ENCODE peak calls at places on chromosome 14, in ten cellular contexts. I, R, J, S, Q, L, Y, D, F and K are unnamed samples.

GRCh38 chr14:61498811-61499210 is 177.4 kb downstream of the PRKCH start:
- DNase-seq in Q (peak), I (no peak), Y (no peak), R (no peak), F (no peak), S (no peak), D (no peak), L (no peak), J (peak), K (peak)

GRCh38 chr14:52536269-52536668 is 16.0 kb downstream of the TXNDC16 start:
- DNase-seq in R (no peak), Y (no peak), D (no peak), F (no peak), J (no peak), I (no peak), Q (no peak), L (no peak), S (no peak), K (no peak)

GRCh38 chr14:30180219-30180618 is 252.6 kb upstream of the PRKD1 start:
- DNase-seq in I (no peak), D (no peak), R (no peak), S (no peak), J (peak), Q (no peak), L (no peak), F (no peak), Y (no peak), K (no peak)

GRCh38 chr14:61690039-61690438 is 5.3 kb upstream of the HIF1A start:
- DNase-seq in F (no peak), I (no peak), Q (no peak), R (no peak), S (no peak), Y (no peak), J (no peak), L (no peak), D (no peak), K (no peak)

GRCh38 chr14:100864206-100864605 is 38.3 kb downstream of the MEG3 start:
- DNase-seq in Q (no peak), I (no peak), D (no peak), S (no peak), F (no peak), Y (no peak), R (no peak), J (no peak), L (no peak), K (no peak)

GRCh38 chr14:91367173-91368171 is 50.1 kb downstream of the CCDC88C start:
- DNase-seq in J (no peak), L (no peak), I (no peak), R (no peak), Y (peak), D (no peak), F (no peak), S (no peak), Q (no peak), K (no peak)

GRCh38 chr14:87175175-87175574 is 817.8 kb downstream of the GALC start:
- DNase-seq in I (no peak), J (no peak), D (no peak), Y (no peak), R (no peak), F (no peak), S (no peak), L (no peak), Q (no peak), K (no peak)

GRCh38 chr14:76331328-76332011 is 44.5 kb upstream of the ESRRB start:
- DNase-seq in J (no peak), Y (no peak), L (no peak), D (no peak), F (no peak), S (no peak), Q (no peak), R (no peak), I (no peak), K (no peak)

GRCh38 chr14:64919215-64919614 is 5.0 kb downstream of the CHURC1 start:
- DNase-seq in F (no peak), S (no peak), R (no peak), I (no peak), L (no peak), Y (no peak), D (no peak), Q (no peak), J (no peak), K (no peak)

GRCh38 chr14:34161351-34162169 is 210.7 kb upstream of the EGLN3 start:
- DNase-seq in S (no peak), F (no peak), L (no peak), D (no peak), J (no peak), Q (no peak), R (no peak), I (no peak), Y (no peak), K (no peak)

GRCh38 chr14:70955543-70956480 is 48.6 kb downstream of the PCNX1 start:
- DNase-seq in J (peak), F (no peak), R (no peak), Y (peak), L (no peak), I (no peak), S (no peak), D (peak), Q (no peak), K (peak)

GRCh38 chr14:96590190-96590860 is 88.1 kb downstream of the PAPOLA start:
- DNase-seq in D (no peak), Q (no peak), F (no peak), L (no peak), I (no peak), S (no peak), Y (no peak), J (no peak), R (no peak), K (no peak)

GRCh38 chr14:23695220-23695999 is 59.2 kb downstream of the DHRS2 start:
- DNase-seq in Y (peak), J (peak), F (no peak), I (no peak), Q (no peak), R (no peak), L (no peak), S (no peak), D (no peak), K (no peak)

GRCh38 chr14:94532462-94532861 is 23.2 kb upstream of the SERPINA12 start:
- DNase-seq in L (no peak), R (no peak), F (no peak), J (peak), Q (no peak), Y (no peak), I (no peak), S (no peak), D (no peak), K (no peak)

GRCh38 chr14:86574778-86575129 is 1044.8 kb downstream of the FLRT2 start:
- DNase-seq in F (no peak), Y (no peak), Q (no peak), L (no peak), S (no peak), I (no peak), J (peak), D (no peak), R (no peak), K (no peak)

GRCh38 chr14:101709962-101710891 is 51.3 kb upstream of the PPP2R5C start:
- DNase-seq in I (no peak), Y (peak), R (no peak), J (no peak), F (no peak), L (no peak), S (no peak), Q (no peak), D (no peak), K (no peak)

GRCh38 chr14:56650075-56650474 is 70.5 kb downstream of the TMEM260 start:
- DNase-seq in F (no peak), I (no peak), D (no peak), Q (no peak), S (no peak), Y (no peak), R (no peak), J (no peak), L (no peak), K (no peak)

GRCh38 chr14:101588286-101588975 is 27.1 kb downstream of the DIO3 start:
- DNase-seq in S (no peak), J (no peak), L (no peak), I (no peak), Q (no peak), D (no peak), Y (no peak), F (no peak), R (no peak), K (no peak)

GRCh38 chr14:70884595-70885342 is 22.5 kb upstream of the PCNX1 start:
- DNase-seq in S (no peak), Y (no peak), F (no peak), R (no peak), I (no peak), L (no peak), D (no peak), J (no peak), Q (no peak), K (no peak)

GRCh38 chr14:28398501-28398900 is 368.1 kb upstream of the FOXG1 start:
- DNase-seq in Y (no peak), F (no peak), I (no peak), Q (no peak), R (no peak), J (no peak), D (no peak), S (no peak), L (no peak), K (no peak)

GRCh38 chr14:34722723-34723545 is 8.5 kb upstream of the CFL2 start:
- DNase-seq in S (peak), F (peak), Y (peak), Q (no peak), J (peak), I (no peak), R (peak), L (peak), D (no peak), K (no peak)

GRCh38 chr14:67487937-67488893 is at the start of gene TMEM229B:
- DNase-seq in Y (no peak), F (no peak), Q (no peak), J (no peak), L (no peak), R (no peak), S (no peak), D (peak), I (no peak), K (no peak)

GRCh38 chr14:56487090-56487667 is 92.4 kb upstream of the TMEM260 start:
- DNase-seq in J (peak), S (peak), Y (peak), L (peak), F (no peak), R (no peak), Q (no peak), D (peak), I (no peak), K (peak)

GRCh38 chr14:104348741-104349140 is 210.4 kb downstream of the KIF26A start:
- DNase-seq in Q (no peak), J (no peak), Y (no peak), F (no peak), I (no peak), D (no peak), R (no peak), S (no peak), L (no peak), K (no peak)

GRCh38 chr14:103500148-103500990 is 22.3 kb downstream of the CKB start:
- DNase-seq in F (no peak), S (peak), D (peak), L (no peak), Q (peak), J (peak), I (peak), Y (peak), R (peak), K (peak)

GRCh38 chr14:24407608-24408325 is 9.0 kb downstream of the NYNRIN start:
- DNase-seq in L (no peak), S (no peak), I (no peak), F (no peak), R (no peak), Q (no peak), D (no peak), Y (no peak), J (no peak), K (no peak)

GRCh38 chr14:68987653-68988036 is 8.5 kb upstream of the ACTN1 start:
- DNase-seq in S (no peak), Y (peak), F (no peak), I (no peak), Q (no peak), J (no peak), D (no peak), R (no peak), L (peak), K (no peak)

GRCh38 chr14:45253754-45254300 is 825 bp upstream of the MIS18BP1 start:
- DNase-seq in L (peak), Q (no peak), J (peak), F (no peak), R (peak), D (no peak), Y (no peak), I (no peak), S (no peak), K (no peak)

GRCh38 chr14:36652542-36653201 is 9.0 kb upstream of the PAX9 start:
- DNase-seq in R (no peak), I (no peak), S (no peak), F (no peak), D (no peak), J (no peak), Q (no peak), Y (no peak), L (no peak), K (no peak)

GRCh38 chr14:64247186-64247585 is 47.0 kb downstream of the ESR2 start:
- DNase-seq in S (no peak), Y (no peak), Q (no peak), F (no peak), I (no peak), L (no peak), R (no peak), J (no peak), D (no peak), K (no peak)

GRCh38 chr14:77206261-77206824 is 24.7 kb downstream of the TMEM63C start:
- DNase-seq in R (no peak), I (no peak), S (no peak), Y (no peak), Q (no peak), D (no peak), F (no peak), J (no peak), L (no peak), K (no peak)

GRCh38 chr14:101731187-101732080 is 30.1 kb upstream of the PPP2R5C start:
- DNase-seq in D (peak), S (peak), L (peak), Y (peak), Q (peak), J (peak), R (peak), I (no peak), F (no peak), K (no peak)

GRCh38 chr14:90382491-90383125 is 14.2 kb upstream of the CALM1 start:
- DNase-seq in R (peak), J (peak), Q (peak), Y (peak), F (no peak), L (peak), S (peak), D (peak), I (peak), K (no peak)